ENCODE peak calls at places on chromosomes 6 and 20, in six cellular contexts. B is kidney epithelial cell, S is fibroblast of lung, P is pancreas, F is EL, N is activated gamma-delta T cell treated with Interleukin-2 at 50 U/mL for 16 hours. I is an unnamed sample.

GRCh38 chr6:105164418-105164817 is 15.4 kb downstream of the POPDC3 start:
- DNase-seq in S (peak), F (peak), B (no peak), N (no peak), P (no peak), I (no peak)

GRCh38 chr6:143427109-143427817 is 23.2 kb downstream of the ADAT2 start:
- DNase-seq in S (peak), F (peak), N (peak), P (peak), B (no peak), I (peak)

GRCh38 chr20:19964289-19965263 is 52.6 kb upstream of the NAA20 start:
- DNase-seq in F (peak), S (peak), P (peak), N (no peak), B (peak), I (no peak)

GRCh38 chr6:41228088-41228487 is at the start of gene TREML4:
- DNase-seq in F (no peak), P (no peak), B (no peak), S (no peak), N (no peak), I (no peak)

GRCh38 chr6:34888874-34889555 is at the start of gene ANKS1A:
- DNase-seq in S (peak), N (peak), P (peak), F (peak), B (no peak), I (peak)

GRCh38 chr20:59765599-59766177 is 161.3 kb downstream of the PHACTR3 start:
- DNase-seq in N (no peak), S (no peak), B (no peak), P (no peak), F (peak), I (no peak)

GRCh38 chr6:89792881-89793280 is 26.7 kb downstream of the MDN1 start:
- DNase-seq in N (no peak), B (no peak), F (peak), S (peak), P (no peak), I (no peak)

GRCh38 chr6:141443668-141444067 is 689.1 kb upstream of the GJE1 start:
- DNase-seq in B (no peak), N (no peak), S (no peak), P (no peak), F (no peak), I (no peak)

GRCh38 chr6:30171677-30172471 is 8.5 kb downstream of the TRIM15 start:
- DNase-seq in F (peak), B (no peak), P (no peak), N (no peak), S (peak), I (no peak)

GRCh38 chr6:97203343-97203742 is 79.7 kb downstream of the MMS22L start:
- DNase-seq in P (no peak), B (no peak), F (no peak), N (no peak), S (peak), I (no peak)

GRCh38 chr6:11911535-11911934 is 100.6 kb upstream of the HIVEP1 start:
- DNase-seq in F (peak), B (no peak), P (no peak), N (no peak), S (no peak), I (no peak)

GRCh38 chr20:51542033-51542893 is at the start of gene NFATC2:
- DNase-seq in S (no peak), N (peak), F (no peak), B (no peak), P (peak), I (peak)

GRCh38 chr6:124868476-124868875 is 93.8 kb upstream of the RNF217 start:
- DNase-seq in F (peak), N (no peak), B (no peak), P (no peak), S (no peak), I (no peak)

GRCh38 chr6:52475307-52475706 is 55.2 kb downstream of the EFHC1 start:
- DNase-seq in N (no peak), S (no peak), B (no peak), F (no peak), P (no peak), I (no peak)

I was measured in NK-92 treated with Interleukin-12 subunit alpha and Interleukin-12 subunit beta, amount 100 ng/mL, for 24 hours.